ENCODE peak calls at places on chromosomes 16 and 17, in nine cellular contexts. Z is dermis blood vessel endothelial cell; R is stimulated activated naive CD8-positive, alpha-beta T cell treated with anti-CD3 and anti-CD28 coated beads, Interleukin-15, Interleukin-2, amounts not matched to agents 100 U/mL and 50 U/mL, for 24 hours; O is mucosa of gallbladder; L is T-helper 1 cell; S is progenitor cell of endocrine pancreas; H is brain microvascular endothelial cell; D is body of pancreas; U is D341Med. P is an unnamed sample.

GRCh38 chr17:67999291-67999911 is 3.1 kb upstream of the C17orf58 start:
- DNase-seq in Z (no peak), S (no peak), D (no peak), U (no peak), O (no peak), R (no peak), L (no peak), H (no peak), P (no peak)

GRCh38 chr16:2821483-2822157 is 4.6 kb downstream of the PRSS21 start:
- DNase-seq in R (no peak), L (no peak), U (no peak), O (no peak), H (no peak), Z (no peak), S (no peak), D (no peak), P (no peak)

GRCh38 chr17:81270279-81270678 is 24.8 kb downstream of the SLC38A10 start:
- DNase-seq in O (no peak), R (no peak), U (no peak), L (no peak), D (no peak), H (no peak), Z (no peak), S (no peak), P (no peak)

GRCh38 chr17:58136669-58137279 is 11.4 kb upstream of the OR4D1 start:
- DNase-seq in U (peak), H (no peak), Z (peak), D (no peak), S (no peak), O (no peak), R (no peak), L (no peak), P (no peak)

GRCh38 chr17:77178050-77178449 is 37.3 kb downstream of the SEC14L1 start:
- DNase-seq in O (no peak), H (no peak), U (no peak), D (no peak), R (no peak), L (no peak), Z (no peak), S (no peak), P (no peak)

GRCh38 chr17:61385091-61385868 is 14.4 kb upstream of the TBX2 start:
- DNase-seq in L (no peak), D (no peak), O (no peak), R (no peak), H (no peak), S (no peak), U (no peak), Z (no peak), P (no peak)

GRCh38 chr16:58198022-58198683 is at the start of gene CSNK2A2:
- DNase-seq in S (peak), L (peak), U (peak), Z (peak), H (peak), O (peak), R (peak), D (peak), P (no peak)

GRCh38 chr17:63282455-63282854 is 163.7 kb downstream of the CYB561 start:
- DNase-seq in D (no peak), O (no peak), R (no peak), L (no peak), Z (no peak), S (no peak), H (no peak), U (no peak), P (no peak)

GRCh38 chr17:39591958-39592954 is 15.5 kb downstream of the NEUROD2 start:
- DNase-seq in O (peak), D (peak), H (peak), L (peak), U (peak), Z (peak), R (peak), S (peak), P (peak)

GRCh38 chr17:48258317-48258716 is 150.8 kb downstream of the SNX11 start:
- DNase-seq in L (no peak), U (no peak), R (no peak), H (no peak), Z (no peak), D (no peak), S (no peak), O (no peak), P (no peak)

GRCh38 chr17:40303706-40304450 is 5.1 kb upstream of the RARA start:
- DNase-seq in Z (peak), L (no peak), H (no peak), S (no peak), R (no peak), D (no peak), U (no peak), O (no peak), P (no peak)

GRCh38 chr16:29148867-29149272 is 164.0 kb downstream of the LAT start:
- DNase-seq in L (peak), O (peak), S (no peak), Z (peak), R (peak), U (no peak), H (no peak), D (no peak), P (no peak)

GRCh38 chr17:63435681-63436522 is 10.2 kb downstream of the CYB561 start:
- DNase-seq in Z (no peak), R (no peak), O (peak), H (no peak), U (peak), S (no peak), D (peak), L (no peak), P (peak)

GRCh38 chr17:50893183-50893993 is 27.2 kb upstream of the TOB1 start:
- DNase-seq in Z (no peak), H (no peak), S (no peak), O (peak), L (no peak), R (no peak), U (no peak), D (peak), P (no peak)

GRCh38 chr17:46878055-46878454 is 26.7 kb downstream of the WNT9B start:
- DNase-seq in Z (peak), R (no peak), S (no peak), L (no peak), O (no peak), D (no peak), U (no peak), H (no peak), P (no peak)

GRCh38 chr17:44202756-44203155 is 3.1 kb upstream of the ATXN7L3 start:
- DNase-seq in O (no peak), L (no peak), S (no peak), Z (no peak), H (no peak), D (no peak), R (no peak), U (no peak), P (no peak)

GRCh38 chr17:50931003-50931878 is 65.1 kb upstream of the TOB1 start:
- DNase-seq in H (peak), L (peak), Z (peak), U (peak), R (peak), D (peak), O (peak), S (peak), P (no peak)

GRCh38 chr17:40311575-40311974 is 2.6 kb downstream of the RARA start:
- DNase-seq in S (no peak), L (no peak), R (no peak), D (no peak), U (no peak), Z (peak), H (no peak), O (no peak), P (no peak)

GRCh38 chr16:66462912-66463311 is 35.8 kb downstream of the BEAN1 start:
- DNase-seq in O (no peak), S (no peak), H (no peak), R (no peak), Z (no peak), L (no peak), U (no peak), D (no peak), P (no peak)

GRCh38 chr16:50690177-50690576 is 3.2 kb upstream of the NOD2 start:
- DNase-seq in Z (no peak), S (no peak), U (no peak), D (no peak), L (no peak), H (no peak), O (no peak), R (no peak), P (no peak)

GRCh38 chr16:80719573-80719972 is 84.8 kb downstream of the CDYL2 start:
- DNase-seq in H (no peak), S (no peak), U (no peak), L (no peak), D (no peak), Z (no peak), O (no peak), R (no peak), P (no peak)

GRCh38 chr17:48637323-48638260 is 11.4 kb upstream of the HOXB9 start:
- DNase-seq in L (no peak), Z (no peak), S (no peak), U (no peak), R (no peak), O (no peak), H (no peak), D (no peak), P (no peak)

GRCh38 chr16:5069854-5070253 is 1.8 kb upstream of the ALG1 start:
- DNase-seq in R (no peak), U (no peak), L (no peak), Z (no peak), S (no peak), H (no peak), D (no peak), O (no peak), P (no peak)

GRCh38 chr17:4616456-4616855 is 25.0 kb downstream of the ALOX15 start:
- DNase-seq in S (no peak), O (no peak), D (no peak), L (no peak), R (no peak), U (no peak), H (no peak), Z (no peak), P (no peak)

GRCh38 chr17:14205992-14206461 is 30.6 kb downstream of the CDRT15 start:
- DNase-seq in Z (peak), H (no peak), D (peak), S (no peak), O (peak), R (peak), L (peak), U (no peak), P (peak)

GRCh38 chr16:15434425-15435215 is at the start of gene BMERB1:
- DNase-seq in R (peak), L (peak), U (peak), O (peak), Z (peak), S (peak), D (peak), H (peak), P (no peak)

GRCh38 chr17:59401274-59401673 is 69.8 kb downstream of the YPEL2 start:
- DNase-seq in S (no peak), Z (no peak), L (no peak), U (no peak), R (no peak), H (no peak), D (no peak), O (no peak), P (no peak)

GRCh38 chr17:11693284-11693683 is 95.0 kb downstream of the DNAH9 start:
- DNase-seq in Z (no peak), D (no peak), H (no peak), S (no peak), L (no peak), O (no peak), R (no peak), U (no peak), P (no peak)

GRCh38 chr16:62253926-62254325 is 217.7 kb upstream of the CDH8 start:
- DNase-seq in S (no peak), U (no peak), H (no peak), R (no peak), D (no peak), Z (no peak), L (no peak), O (no peak), P (no peak)

GRCh38 chr17:79549111-79549915 is 61.5 kb downstream of the RBFOX3 start:
- DNase-seq in H (no peak), O (no peak), D (no peak), S (no peak), Z (no peak), U (peak), L (no peak), R (no peak), P (no peak)

GRCh38 chr16:72443809-72444208 is 271.9 kb upstream of the PMFBP1 start:
- DNase-seq in R (no peak), H (no peak), Z (no peak), L (no peak), U (no peak), S (no peak), D (no peak), O (no peak), P (no peak)

GRCh38 chr16:58271589-58271988 is 23.2 kb downstream of the PRSS54 start:
- DNase-seq in D (no peak), R (no peak), H (no peak), U (no peak), Z (no peak), O (no peak), L (no peak), S (no peak), P (no peak)

GRCh38 chr16:27475561-27475960 is 73.6 kb downstream of the IL21R start:
- DNase-seq in S (no peak), R (no peak), H (peak), D (no peak), L (no peak), U (no peak), O (no peak), Z (peak), P (no peak)

GRCh38 chr16:2486645-2487516 is 12.0 kb downstream of the TBC1D24 start:
- DNase-seq in Z (peak), R (peak), U (no peak), H (no peak), O (peak), L (peak), D (peak), S (no peak), P (no peak)

GRCh38 chr17:64256913-64257807 is 5.9 kb downstream of the TEX2 start:
- DNase-seq in R (no peak), Z (no peak), S (no peak), U (peak), O (no peak), D (no peak), L (no peak), H (no peak), P (no peak)

GRCh38 chr17:15269690-15270089 is 4.6 kb upstream of the PMP22 start:
- DNase-seq in R (no peak), S (no peak), O (no peak), L (no peak), D (no peak), H (no peak), U (no peak), Z (peak), P (no peak)

GRCh38 chr17:41785091-41785875 is 1.2 kb downstream of the JUP start:
- DNase-seq in U (no peak), D (no peak), R (no peak), Z (peak), O (no peak), H (no peak), L (no peak), S (no peak), P (no peak)

GRCh38 chr17:49061524-49061943 is 64.3 kb downstream of the IGF2BP1 start:
- DNase-seq in Z (no peak), U (peak), H (peak), D (no peak), S (no peak), R (no peak), L (no peak), O (no peak), P (no peak)

GRCh38 chr17:79835470-79835899 is 3.8 kb downstream of the CBX4 start:
- DNase-seq in O (no peak), L (no peak), R (no peak), U (no peak), H (no peak), Z (no peak), S (no peak), D (peak), P (no peak)

P was measured in LNCaP clone FGC.